ENCODE peak calls at places on chromosomes 4 and X, in nine cellular contexts. One of them, this sample, is unnamed.
A peak's percentile ranks its signal among the peaks of the same experiment; 100 is the strongest.

GRCh38 chrX:15758140-15758539 is 20.1 kb downstream of the CA5B start:
- DNase-seq in ascending aorta: no peak
- DNase-seq in islet precursor cell: no peak
- DNase-seq in type B pancreatic cell: no peak
- DNase-seq in activated naive CD8-positive, alpha-beta T cell treated with anti-CD3 and anti-CD28 coated beads, Interleukin-2, amount 50 U/mL, for 16 hours: no peak
- DNase-seq in activated naive CD4-positive, alpha-beta T cell treated with Interleukin-2 at 50 U/mL for 16 hours: no peak
- DNase-seq in HT1080: no peak
- DNase-seq in Right ventricle myocardium inferior: no peak
- DNase-seq in endothelial cell: no peak
- DNase-seq in this sample: no peak

GRCh38 chrX:108396188-108396885 is 41.9 kb downstream of the COL4A6 start:
- DNase-seq in HT1080: peak; percentile 51
- DNase-seq in type B pancreatic cell: no peak
- DNase-seq in endothelial cell: no peak
- DNase-seq in activated naive CD8-positive, alpha-beta T cell treated with anti-CD3 and anti-CD28 coated beads, Interleukin-2, amount 50 U/mL, for 16 hours: no peak
- DNase-seq in islet precursor cell: peak; percentile 89
- DNase-seq in ascending aorta: no peak
- DNase-seq in Right ventricle myocardium inferior: no peak
- DNase-seq in activated naive CD4-positive, alpha-beta T cell treated with Interleukin-2 at 50 U/mL for 16 hours: no peak
- DNase-seq in this sample: no peak

GRCh38 chrX:98795636-98796035 is 1614.4 kb downstream of the PCDH19 start:
- DNase-seq in islet precursor cell: no peak
- DNase-seq in activated naive CD8-positive, alpha-beta T cell treated with anti-CD3 and anti-CD28 coated beads, Interleukin-2, amount 50 U/mL, for 16 hours: no peak
- DNase-seq in activated naive CD4-positive, alpha-beta T cell treated with Interleukin-2 at 50 U/mL for 16 hours: no peak
- DNase-seq in HT1080: peak; percentile 87
- DNase-seq in endothelial cell: no peak
- DNase-seq in Right ventricle myocardium inferior: no peak
- DNase-seq in type B pancreatic cell: no peak
- DNase-seq in ascending aorta: no peak
- DNase-seq in this sample: no peak

GRCh38 chrX:10008483-10009056 is 41.4 kb downstream of the CLDN34 start:
- DNase-seq in Right ventricle myocardium inferior: no peak
- DNase-seq in islet precursor cell: no peak
- DNase-seq in ascending aorta: no peak
- DNase-seq in endothelial cell: no peak
- DNase-seq in activated naive CD8-positive, alpha-beta T cell treated with anti-CD3 and anti-CD28 coated beads, Interleukin-2, amount 50 U/mL, for 16 hours: no peak
- DNase-seq in HT1080: no peak
- DNase-seq in type B pancreatic cell: no peak
- DNase-seq in activated naive CD4-positive, alpha-beta T cell treated with Interleukin-2 at 50 U/mL for 16 hours: no peak
- DNase-seq in this sample: no peak

GRCh38 chr4:148795156-148795864 is 353.1 kb upstream of the NR3C2 start:
- DNase-seq in HT1080: peak; percentile 64
- DNase-seq in endothelial cell: no peak
- DNase-seq in islet precursor cell: peak; percentile 93
- DNase-seq in activated naive CD4-positive, alpha-beta T cell treated with Interleukin-2 at 50 U/mL for 16 hours: no peak
- DNase-seq in activated naive CD8-positive, alpha-beta T cell treated with anti-CD3 and anti-CD28 coated beads, Interleukin-2, amount 50 U/mL, for 16 hours: no peak
- DNase-seq in Right ventricle myocardium inferior: no peak
- DNase-seq in ascending aorta: no peak
- DNase-seq in type B pancreatic cell: no peak
- DNase-seq in this sample: no peak

GRCh38 chrX:24231169-24231568 is 81.6 kb downstream of the ZFX start:
- DNase-seq in type B pancreatic cell: no peak
- DNase-seq in islet precursor cell: peak; percentile 85
- DNase-seq in ascending aorta: no peak
- DNase-seq in HT1080: peak; percentile 79
- DNase-seq in endothelial cell: no peak
- DNase-seq in activated naive CD8-positive, alpha-beta T cell treated with anti-CD3 and anti-CD28 coated beads, Interleukin-2, amount 50 U/mL, for 16 hours: no peak
- DNase-seq in Right ventricle myocardium inferior: no peak
- DNase-seq in activated naive CD4-positive, alpha-beta T cell treated with Interleukin-2 at 50 U/mL for 16 hours: no peak
- DNase-seq in this sample: no peak

GRCh38 chr4:78217557-78217956 is 160.4 kb downstream of the FRAS1 start:
- DNase-seq in Right ventricle myocardium inferior: no peak
- DNase-seq in endothelial cell: no peak
- DNase-seq in activated naive CD4-positive, alpha-beta T cell treated with Interleukin-2 at 50 U/mL for 16 hours: no peak
- DNase-seq in type B pancreatic cell: no peak
- DNase-seq in ascending aorta: no peak
- DNase-seq in HT1080: no peak
- DNase-seq in islet precursor cell: no peak
- DNase-seq in activated naive CD8-positive, alpha-beta T cell treated with anti-CD3 and anti-CD28 coated beads, Interleukin-2, amount 50 U/mL, for 16 hours: no peak
- DNase-seq in this sample: no peak

GRCh38 chr4:41160010-41160789 is 54.1 kb downstream of the APBB2 start:
- DNase-seq in HT1080: peak; percentile 99
- DNase-seq in Right ventricle myocardium inferior: no peak
- DNase-seq in islet precursor cell: peak; percentile 99
- DNase-seq in activated naive CD8-positive, alpha-beta T cell treated with anti-CD3 and anti-CD28 coated beads, Interleukin-2, amount 50 U/mL, for 16 hours: no peak
- DNase-seq in ascending aorta: no peak
- DNase-seq in type B pancreatic cell: no peak
- DNase-seq in endothelial cell: no peak
- DNase-seq in activated naive CD4-positive, alpha-beta T cell treated with Interleukin-2 at 50 U/mL for 16 hours: no peak
- DNase-seq in this sample: no peak

GRCh38 chrX:88613338-88613737 is 133.7 kb upstream of the CPXCR1 start:
- DNase-seq in activated naive CD8-positive, alpha-beta T cell treated with anti-CD3 and anti-CD28 coated beads, Interleukin-2, amount 50 U/mL, for 16 hours: no peak
- DNase-seq in Right ventricle myocardium inferior: no peak
- DNase-seq in endothelial cell: peak; percentile 5
- DNase-seq in ascending aorta: no peak
- DNase-seq in islet precursor cell: peak; percentile 51
- DNase-seq in type B pancreatic cell: no peak
- DNase-seq in activated naive CD4-positive, alpha-beta T cell treated with Interleukin-2 at 50 U/mL for 16 hours: no peak
- DNase-seq in HT1080: peak; percentile 24
- DNase-seq in this sample: no peak

GRCh38 chrX:103535206-103535605 is 15.9 kb upstream of the RAB40A start:
- DNase-seq in activated naive CD8-positive, alpha-beta T cell treated with anti-CD3 and anti-CD28 coated beads, Interleukin-2, amount 50 U/mL, for 16 hours: no peak
- DNase-seq in Right ventricle myocardium inferior: no peak
- DNase-seq in ascending aorta: no peak
- DNase-seq in endothelial cell: no peak
- DNase-seq in HT1080: no peak
- DNase-seq in type B pancreatic cell: no peak
- DNase-seq in activated naive CD4-positive, alpha-beta T cell treated with Interleukin-2 at 50 U/mL for 16 hours: no peak
- DNase-seq in islet precursor cell: no peak
- DNase-seq in this sample: no peak

GRCh38 chr4:165201806-165202205 is 5.6 kb upstream of the KLHL2 start:
- DNase-seq in HT1080: no peak
- DNase-seq in type B pancreatic cell: no peak
- DNase-seq in ascending aorta: no peak
- DNase-seq in activated naive CD4-positive, alpha-beta T cell treated with Interleukin-2 at 50 U/mL for 16 hours: no peak
- DNase-seq in endothelial cell: no peak
- DNase-seq in activated naive CD8-positive, alpha-beta T cell treated with anti-CD3 and anti-CD28 coated beads, Interleukin-2, amount 50 U/mL, for 16 hours: no peak
- DNase-seq in islet precursor cell: no peak
- DNase-seq in Right ventricle myocardium inferior: no peak
- DNase-seq in this sample: no peak